ENCODE peak calls at places on chromosomes 3 and 15, in seven cellular contexts. Z is HL-60, K is PC-9, T is cardiac muscle cell, C is fibroblast of villous mesenchyme, V is cardiac fibroblast, I is transverse colon. P is an unnamed sample.

GRCh38 chr3:158559504-158559903 is 11.5 kb upstream of the MLF1 start:
- DNase-seq in I (no peak), K (no peak), V (no peak), Z (no peak), C (no peak), T (no peak), P (no peak)

GRCh38 chr15:41908681-41909461 is 15.0 kb upstream of the SPTBN5 start:
- DNase-seq in Z (no peak), C (no peak), K (no peak), T (no peak), V (no peak), I (no peak), P (no peak)

GRCh38 chr15:39776068-39776467 is 6.6 kb downstream of the FSIP1 start:
- DNase-seq in T (no peak), Z (no peak), V (no peak), I (no peak), C (no peak), K (no peak), P (no peak)

GRCh38 chr15:96440978-96441377 is 110.5 kb downstream of the NR2F2 start:
- DNase-seq in K (no peak), I (no peak), V (no peak), T (no peak), Z (no peak), C (no peak), P (no peak)

GRCh38 chr3:38108649-38109579 is 28.0 kb downstream of the ACAA1 start:
- DNase-seq in K (no peak), V (no peak), T (no peak), Z (peak; percentile 91), C (no peak), I (no peak), P (no peak)

GRCh38 chr15:57647071-57647790 is 55.5 kb downstream of the MYZAP start:
- DNase-seq in I (no peak), T (no peak), C (no peak), K (no peak), Z (no peak), V (no peak), P (no peak)

GRCh38 chr3:33417051-33417673 is 23.0 kb downstream of the UBP1 start:
- DNase-seq in Z (no peak), C (peak; percentile 59), I (no peak), T (peak; percentile 47), K (no peak), V (no peak), P (peak; percentile 65)

GRCh38 chr3:852033-852432 is 240.8 kb upstream of the CNTN6 start:
- DNase-seq in T (no peak), C (no peak), I (no peak), V (no peak), K (no peak), Z (no peak), P (peak; percentile 8)

GRCh38 chr3:105762749-105763673 is 105.8 kb downstream of the CBLB start:
- DNase-seq in T (no peak), I (no peak), K (no peak), C (no peak), V (no peak), Z (no peak), P (no peak)

GRCh38 chr15:69760890-69761568 is 308.4 kb downstream of the RPLP1 start:
- DNase-seq in I (peak; percentile 34), Z (peak; percentile 97), V (peak; percentile 99), K (peak; percentile 79), C (peak; percentile 99), T (peak; percentile 99), P (peak; percentile 65)

GRCh38 chr3:42366550-42366949 is 43.9 kb downstream of the LYZL4 start:
- DNase-seq in I (no peak), C (no peak), Z (no peak), V (no peak), T (no peak), K (no peak), P (no peak)

GRCh38 chr15:94692697-94693096 is 461.3 kb downstream of the MCTP2 start:
- DNase-seq in T (no peak), Z (no peak), C (no peak), K (no peak), V (no peak), I (no peak), P (peak; percentile 80)

GRCh38 chr15:33154366-33155166 is 39.9 kb downstream of the FMN1 start:
- DNase-seq in I (peak; percentile 30), Z (peak; percentile 46), V (peak; percentile 51), K (no peak), T (peak; percentile 52), C (peak; percentile 56), P (peak; percentile 54)

GRCh38 chr15:28185148-28185895 is 86.2 kb upstream of the OCA2 start:
- DNase-seq in Z (no peak), K (no peak), I (no peak), T (no peak), C (no peak), V (no peak), P (no peak)

GRCh38 chr15:92943581-92943980 is 43.5 kb downstream of the CHD2 start:
- DNase-seq in C (no peak), Z (no peak), K (no peak), T (no peak), I (no peak), V (no peak), P (no peak)

GRCh38 chr3:60176614-60177013 is 1074.6 kb downstream of the FHIT start:
- DNase-seq in C (no peak), V (no peak), Z (no peak), I (no peak), T (no peak), K (no peak), P (no peak)

GRCh38 chr3:65597952-65598413 is 440.7 kb downstream of the MAGI1 start:
- DNase-seq in T (no peak), K (no peak), C (no peak), V (no peak), Z (no peak), I (no peak), P (no peak)

GRCh38 chr3:172138792-172139507 is 99.6 kb downstream of the FNDC3B start:
- DNase-seq in T (peak; percentile 47), K (peak; percentile 40), Z (peak; percentile 84), V (peak; percentile 44), C (peak; percentile 61), I (peak; percentile 66), P (peak; percentile 71)

GRCh38 chr3:183369117-183369516 is 59.3 kb downstream of the MCF2L2 start:
- DNase-seq in T (no peak), C (no peak), Z (peak; percentile 94), I (no peak), V (no peak), K (no peak), P (no peak)

GRCh38 chr3:42755681-42756578 is 17.1 kb downstream of the CCDC13 start:
- DNase-seq in V (peak; percentile 50), T (peak; percentile 49), Z (peak; percentile 55), K (peak; percentile 10), C (peak; percentile 39), I (peak; percentile 51), P (peak; percentile 27)

GRCh38 chr15:43867096-43867495 is 40.3 kb downstream of the WDR76 start:
- DNase-seq in C (no peak), V (no peak), I (peak; percentile 48), K (no peak), T (no peak), Z (no peak), P (no peak)

GRCh38 chr3:171458056-171458856 is 1.9 kb downstream of the TNIK start:
- DNase-seq in T (no peak), K (no peak), Z (no peak), I (peak; percentile 74), C (no peak), V (peak; percentile 15), P (no peak)

GRCh38 chr3:13706886-13707285 is 158.0 kb downstream of the FBLN2 start:
- DNase-seq in Z (no peak), V (no peak), I (no peak), C (no peak), T (no peak), K (no peak), P (no peak)

GRCh38 chr3:129616291-129616690 is 9.8 kb upstream of the PLXND1 start:
- DNase-seq in I (no peak), K (no peak), V (no peak), Z (no peak), T (no peak), C (no peak), P (no peak)

GRCh38 chr15:86101818-86102217 is 22.1 kb downstream of the AGBL1 start:
- DNase-seq in K (no peak), I (no peak), C (no peak), Z (no peak), V (no peak), T (no peak), P (no peak)

GRCh38 chr15:100338971-100339444 is 2.8 kb downstream of the ADAMTS17 start:
- DNase-seq in I (peak; percentile 76), V (peak; percentile 88), K (peak; percentile 69), T (peak; percentile 91), C (peak; percentile 67), Z (peak; percentile 79), P (peak; percentile 83)
- TF ChIP-seq CTCF in I (peak; percentile 79), V (peak; percentile 39), K (peak; percentile 72), T (peak; percentile 82), C (peak; percentile 62), Z (peak; percentile 74), P (peak; percentile 92)

DNA sequence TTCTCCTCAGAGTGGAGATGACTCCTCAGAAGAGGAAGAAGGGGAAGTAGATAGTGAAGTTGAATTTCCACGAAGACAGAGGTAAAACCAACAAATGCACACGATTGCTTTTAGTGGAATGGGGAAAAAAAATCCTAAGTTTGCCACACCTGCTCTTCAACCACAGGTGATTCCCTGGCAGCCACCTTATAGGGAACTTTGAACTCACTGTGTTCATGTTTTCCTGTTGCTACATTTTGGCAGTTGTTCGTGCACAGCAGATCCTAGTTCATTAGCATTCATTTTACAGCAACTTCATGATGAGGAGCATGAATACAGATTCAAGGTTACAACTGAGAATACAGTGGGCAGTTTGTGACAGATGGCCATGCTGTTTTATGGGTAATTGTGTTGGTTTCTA is 21.5 kb downstream of the TMEM41A start:
- DNase-seq in I (no peak), T (no peak), K (no peak), Z (no peak), C (no peak), V (no peak), P (no peak)
- H3K4me3 ChIP-seq in I (no peak overlapping the region), T (no peak overlapping the region), K (no peak overlapping the region), Z (no peak overlapping the region), C (no peak overlapping the region), V (no peak overlapping the region), P (no peak overlapping the region)

GRCh38 chr3:49675912-49676311 is 1.8 kb downstream of the APEH start:
- DNase-seq in T (no peak), K (no peak), Z (no peak), V (no peak), C (no peak), I (no peak), P (no peak)

GRCh38 chr3:49671291-49672288 is 2.6 kb upstream of the APEH start:
- DNase-seq in Z (peak; percentile 79), K (peak; percentile 75), I (peak; percentile 79), V (peak; percentile 70), T (peak; percentile 72), C (peak; percentile 59), P (peak; percentile 81)

GRCh38 chr3:49673131-49673714 is 928 bp upstream of the APEH start:
- DNase-seq in V (no peak), T (no peak), C (no peak), I (peak; percentile 29), K (peak; percentile 59), Z (peak; percentile 74), P (peak; percentile 42)

GRCh38 chr3:49673715-49674490 is at the start of gene APEH:
- DNase-seq in V (peak; percentile 98), C (peak; percentile 95), Z (peak; percentile 100), T (peak; percentile 99), K (peak; percentile 99), I (peak; percentile 98), P (peak; percentile 99)

GRCh38 chr3:49674491-49674983 is 386 bp downstream of the APEH start:
- DNase-seq in T (peak; percentile 25), Z (no peak), K (no peak), I (peak; percentile 38), V (no peak), C (no peak), P (peak; percentile 11)
- TF ChIP-seq CTCF in T (no peak), Z (no peak), K (no peak), I (no peak), V (no peak), C (no peak), P (no peak)

GRCh38 chr15:77180757-77181156 is 109.8 kb upstream of the TSPAN3 start:
- DNase-seq in K (no peak), I (no peak), V (peak; percentile 73), Z (no peak), C (peak; percentile 89), T (peak; percentile 87), P (peak; percentile 29)
- H3K4me3 ChIP-seq in K (no peak overlapping the region), I (no peak overlapping the region), V (no peak overlapping the region), Z (no peak overlapping the region), C (no peak overlapping the region), T (no peak overlapping the region), P (no peak overlapping the region)

P was measured in epithelial cell of esophagus.